ENCODE peak calls at places on chromosomes 12 and 14, in six cellular contexts. J is sigmoid colon, G is iPS DF 6.9, H is tibial artery, Y is adrenal gland, F is aorta. I is an unnamed sample.

GRCh38 chr12:48980953-48981756 is 3.0 kb downstream of the WNT1 start:
- DNase-seq in J (no peak), G (no peak), H (no peak), Y (no peak), F (peak; percentile 60), I (peak; percentile 76)

GRCh38 chr14:60922050-60922449 is 58.8 kb downstream of the TRMT5 start:
- DNase-seq in J (no peak), G (no peak), H (no peak), Y (no peak), F (no peak), I (no peak)

GRCh38 chr12:89893972-89894706 is 185.5 kb upstream of the ATP2B1 start:
- DNase-seq in J (no peak), G (no peak), H (no peak), Y (no peak), F (no peak), I (no peak)

GRCh38 chr12:20367731-20368652 is at the start of gene PDE3A:
- DNase-seq in J (peak; percentile 90), G (no peak), H (peak; percentile 89), Y (peak; percentile 28), F (peak; percentile 86), I (peak; percentile 71)

GRCh38 chr12:68636268-68636667 is 25.6 kb downstream of the RAP1B start:
- DNase-seq in J (no peak), G (no peak), H (no peak), Y (no peak), F (no peak), I (no peak)

GRCh38 chr12:95591731-95592130 is 40.5 kb upstream of the USP44 start:
- DNase-seq in J (no peak), G (no peak), H (no peak), Y (no peak), F (no peak), I (no peak)

GRCh38 chr14:104680806-104681688 is 8.4 kb upstream of the INF2 start:
- DNase-seq in J (peak; percentile 89), G (no peak), H (peak; percentile 95), Y (peak; percentile 84), F (peak; percentile 90), I (peak; percentile 81)

GRCh38 chr14:39368261-39368959 is 63.8 kb downstream of the FBXO33 start:
- DNase-seq in J (peak; percentile 74), G (peak; percentile 70), H (no peak), Y (peak; percentile 86), F (peak; percentile 54), I (no peak)

GRCh38 chr14:102084931-102085330 is 1.9 kb downstream of the HSP90AA1 start:
- DNase-seq in J (no peak), G (no peak), H (no peak), Y (no peak), F (no peak), I (no peak)

GRCh38 chr12:62977419-62977818 is 42.5 kb upstream of the PPM1H start:
- DNase-seq in J (no peak), G (no peak), H (no peak), Y (no peak), F (no peak), I (no peak)

DNA sequence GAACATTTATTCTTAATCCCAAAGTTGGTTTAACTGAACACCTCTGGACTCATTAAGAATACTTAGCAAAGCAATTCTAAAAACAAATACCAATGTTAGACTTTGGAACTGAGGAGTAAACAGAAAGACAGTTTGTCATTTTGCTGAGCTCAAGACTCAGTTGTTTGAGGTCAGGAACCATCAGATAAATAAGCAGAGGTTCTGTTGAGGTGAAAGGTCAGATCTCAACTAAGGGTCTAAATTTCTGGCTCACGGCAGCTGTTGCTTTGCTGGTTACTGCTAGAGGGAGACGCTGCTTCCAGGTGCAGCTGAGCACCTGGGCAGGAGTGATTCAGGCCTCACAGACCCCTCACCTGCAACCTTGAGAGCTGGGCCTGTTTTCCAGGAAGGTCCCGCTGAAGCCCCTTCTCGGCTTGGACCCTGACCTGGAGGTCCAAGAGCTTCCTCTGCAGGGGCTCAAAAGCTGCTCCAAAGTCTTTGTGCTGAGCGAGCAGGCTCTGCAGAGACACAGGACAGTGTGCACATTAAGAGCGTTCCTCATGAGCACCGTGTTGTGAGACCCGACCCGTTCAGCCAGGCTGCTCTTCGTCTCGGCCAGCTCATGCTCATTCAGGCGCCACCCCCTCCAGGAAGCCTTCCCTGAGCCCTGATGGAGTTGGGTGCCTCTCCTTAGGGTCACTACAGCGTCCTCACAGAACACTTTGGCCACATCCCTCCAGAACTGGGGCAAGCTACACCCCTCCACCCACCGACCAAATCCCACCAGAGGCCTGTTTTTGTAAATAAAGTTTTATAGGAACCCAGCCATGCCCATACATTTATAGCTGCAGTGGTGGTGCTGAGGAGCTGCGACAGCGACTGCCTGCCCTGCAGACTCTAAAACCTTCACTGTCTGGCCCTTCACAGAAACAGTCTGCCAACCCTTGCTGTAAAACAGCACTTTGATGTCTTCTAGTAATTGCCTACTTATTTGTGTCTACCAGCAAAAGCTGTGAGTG is 72.0 kb downstream of the SYNE3 start:
- DNase-seq in J (no peak), G (no peak), H (no peak), Y (no peak), F (no peak), I (no peak)
- H3K27ac ChIP-seq in J (no peak overlapping the region), G (no peak overlapping the region), H (no peak overlapping the region), Y (no peak overlapping the region), F (no peak overlapping the region), I (no peak overlapping the region)

DNA sequence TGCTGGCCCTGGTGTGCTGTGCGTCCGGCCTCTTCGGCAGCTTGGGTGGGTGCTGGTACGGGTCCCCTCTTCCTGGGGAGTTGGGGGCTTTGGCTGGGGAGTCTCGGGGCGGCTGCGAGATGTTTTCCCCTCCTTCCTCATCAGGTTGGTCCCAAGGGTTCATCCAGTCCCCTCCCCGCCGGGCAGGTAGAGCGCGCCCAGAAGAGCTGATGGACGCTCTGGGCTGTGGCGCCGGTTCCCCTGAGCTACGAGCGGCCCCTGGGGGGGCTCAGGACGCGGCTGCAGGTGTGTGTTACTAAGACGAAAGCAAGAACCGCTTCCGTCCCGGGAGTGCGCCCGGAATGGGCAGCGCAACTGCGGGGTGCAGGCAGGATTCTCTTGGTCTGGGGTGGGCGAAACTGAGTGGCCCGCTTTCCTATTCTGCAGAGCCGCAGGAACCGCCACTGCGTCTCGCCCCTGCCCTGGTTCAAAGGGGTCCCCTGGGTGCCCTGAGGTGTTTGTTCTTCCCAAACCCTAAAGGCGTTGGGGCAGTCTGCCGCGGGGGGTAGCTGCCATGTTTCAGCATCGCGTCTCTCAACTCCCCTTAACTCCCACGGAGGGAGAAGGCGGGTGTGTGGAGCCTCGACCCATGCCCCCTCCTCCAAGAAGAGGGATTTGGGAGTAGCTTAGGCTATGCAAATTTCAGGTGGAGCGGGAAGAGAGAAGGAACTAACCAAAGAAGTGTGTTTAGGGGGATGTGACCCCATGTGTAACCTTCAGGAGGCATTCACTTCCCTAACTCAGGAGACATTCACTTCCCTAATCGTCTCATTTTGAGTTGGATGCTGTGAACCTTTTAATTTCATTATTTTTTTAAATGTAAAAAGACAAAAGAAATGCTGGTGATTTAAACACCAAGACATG is 1.2 kb downstream of the SLC24A4 start:
- DNase-seq in J (no peak), G (no peak), H (no peak), Y (no peak), F (no peak), I (no peak)
- H3K27ac ChIP-seq in J (no peak overlapping the region), G (no peak overlapping the region), H (no peak overlapping the region), Y (no peak overlapping the region), F (no peak overlapping the region), I (no peak overlapping the region)

GRCh38 chr14:48936881-48937280 is 649.3 kb downstream of the RPS29 start:
- DNase-seq in J (no peak), G (no peak), H (no peak), Y (no peak), F (no peak), I (no peak)

GRCh38 chr14:48937796-48938195 is 648.4 kb downstream of the RPS29 start:
- DNase-seq in J (peak; percentile 63), G (no peak), H (no peak), Y (peak; percentile 22), F (no peak), I (no peak)

DNA sequence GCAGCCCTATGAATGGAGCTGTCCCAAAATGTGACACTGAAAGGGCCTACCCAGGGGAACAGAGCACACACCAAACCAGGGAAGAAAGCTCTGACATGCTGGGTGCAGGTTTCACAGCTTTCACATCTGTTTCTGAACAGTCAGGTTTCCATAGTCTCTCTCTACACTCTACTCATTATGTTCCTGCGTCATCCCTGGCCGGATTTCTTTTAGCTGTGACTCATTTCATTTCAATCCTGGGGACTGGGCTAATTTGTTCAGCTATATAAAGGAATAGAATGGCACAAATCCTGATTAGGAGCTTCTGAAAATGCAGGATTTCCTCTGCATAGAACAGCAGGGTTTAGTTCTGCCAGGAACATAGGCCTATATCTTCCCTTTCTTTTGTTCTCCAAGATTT is 649.8 kb downstream of the RPS29 start:
- DNase-seq in J (peak; percentile 64), G (no peak), H (no peak), Y (peak; percentile 69), F (no peak), I (no peak)
- H3K27ac ChIP-seq in J (peak overlapping the region; percentile 59), G (no peak overlapping the region), H (no peak overlapping the region), Y (no peak overlapping the region), F (no peak overlapping the region), I (no peak overlapping the region)

GRCh38 chr14:93765032-93765626 is 23.2 kb downstream of the PRIMA1 start:
- DNase-seq in J (no peak), G (no peak), H (no peak), Y (no peak), F (no peak), I (no peak)
- H3K27ac ChIP-seq in J (peak overlapping the region; percentile 71), G (no peak overlapping the region), H (no peak overlapping the region), Y (no peak overlapping the region), F (no peak overlapping the region), I (no peak overlapping the region)

GRCh38 chr12:29702222-29702621 is 81.5 kb downstream of the TMTC1 start:
- DNase-seq in J (no peak), G (no peak), H (no peak), Y (no peak), F (no peak), I (no peak)
- H3K27ac ChIP-seq in J (no peak overlapping the region), G (no peak overlapping the region), H (no peak overlapping the region), Y (no peak overlapping the region), F (no peak overlapping the region), I (no peak overlapping the region)

I was measured in upper lobe of right lung.